ENCODE peak calls at places on chromosomes 2 and 18, in six cellular contexts. Z, S, L, V, U and X are unnamed samples.

GRCh38 chr18:35854095-35854494 is 118.4 kb upstream of the RMP24 start:
- DNase-seq in V (no peak), S (no peak), Z (no peak), L (no peak), U (no peak), X (no peak)

GRCh38 chr18:22342625-22343024 is 75.1 kb downstream of the CTAGE1 start:
- DNase-seq in V (peak), L (no peak), S (no peak), Z (no peak), U (peak), X (no peak)

GRCh38 chr2:37656512-37657423 is 14.7 kb downstream of the CDC42EP3 start:
- DNase-seq in L (no peak), Z (no peak), V (no peak), U (no peak), S (no peak), X (no peak)

GRCh38 chr18:58768293-58768974 is 96.2 kb upstream of the ZNF532 start:
- DNase-seq in V (peak), S (peak), Z (peak), L (peak), U (peak), X (no peak)

GRCh38 chr2:28436525-28437051 is 43.9 kb downstream of the FOSL2 start:
- DNase-seq in L (peak), V (no peak), S (no peak), U (no peak), Z (peak), X (no peak)

GRCh38 chr2:71710367-71710766 is 257.0 kb downstream of the DYSF start:
- DNase-seq in Z (no peak), S (no peak), V (no peak), U (no peak), L (peak), X (no peak)

GRCh38 chr18:11887305-11888262 is 20.5 kb downstream of the MPPE1 start:
- DNase-seq in V (peak), U (no peak), L (no peak), S (no peak), Z (no peak), X (no peak)

GRCh38 chr18:26655614-26656400 is 107.5 kb upstream of the KCTD1 start:
- DNase-seq in S (peak), Z (peak), V (peak), L (peak), U (peak), X (no peak)

GRCh38 chr2:173077506-173078177 is 2.0 kb downstream of the MAP3K20 start:
- DNase-seq in Z (no peak), V (no peak), S (no peak), U (no peak), L (no peak), X (no peak)

GRCh38 chr2:127398239-127398590 is 10.4 kb upstream of the MAP3K2 start:
- DNase-seq in V (peak), Z (peak), L (peak), U (peak), S (peak), X (no peak)
- H3K27ac ChIP-seq in V (no peak), Z (no peak), L (no peak), U (no peak), S (no peak), X (no peak)

GRCh38 chr2:239533917-239534316 is 133.1 kb upstream of the HDAC4 start:
- DNase-seq in S (no peak), V (no peak), U (no peak), L (no peak), Z (no peak), X (no peak)
- TF ChIP-seq POLR2AphosphoS5 in S (no peak), V (no peak), U (no peak), L (no peak), Z (no peak), X (no peak)

GRCh38 chr2:44579136-44579836 is 217.5 kb downstream of the CAMKMT start:
- DNase-seq in L (no peak), V (no peak), U (no peak), S (no peak), Z (no peak), X (no peak)
- H3K27ac ChIP-seq in L (no peak), V (no peak), U (no peak), S (no peak), Z (no peak), X (no peak)

DNA sequence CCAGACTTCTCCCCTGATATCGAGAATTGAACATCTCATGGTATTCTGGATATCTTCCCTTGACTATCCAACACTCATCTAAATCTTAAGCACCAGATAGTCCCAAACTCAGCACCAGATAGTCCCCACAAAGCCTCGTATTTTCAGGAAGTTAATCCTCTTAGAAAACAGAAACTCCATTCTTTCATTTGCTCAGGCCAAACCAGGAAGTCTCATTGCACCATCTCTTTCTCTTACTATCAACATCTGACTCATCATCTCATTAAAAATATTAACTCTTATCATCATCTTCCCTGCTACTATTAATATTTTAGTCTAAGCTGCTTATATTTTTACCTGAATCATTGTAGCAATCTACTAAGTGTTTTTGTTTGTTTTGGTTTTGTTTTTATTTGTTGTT is 286.4 kb downstream of the GALNT13 start:
- DNase-seq in U (no peak), V (no peak), S (no peak), L (no peak), Z (no peak), X (no peak)
- TF ChIP-seq POLR2AphosphoS5 in U (no peak), V (no peak), S (no peak), L (no peak), Z (no peak), X (no peak)

GRCh38 chr2:202657876-202658275 is 23.1 kb downstream of the FAM117B start:
- DNase-seq in S (no peak), L (no peak), V (no peak), U (no peak), Z (no peak), X (no peak)
- H3K27ac ChIP-seq in S (no peak), L (no peak), V (no peak), U (no peak), Z (no peak), X (no peak)